ENCODE peak calls at places on chromosomes 5 and 9, in eight cellular contexts. Y is mesothelial cell of epicardium, N is neural crest cell, R is GM23338, Z is endothelial cell, J is endothelial cell of umbilical vein, G is RWPE1, C is ovary. F is an unnamed sample.

GRCh38 chr5:43627028-43627427 is 24.0 kb downstream of the NNT start:
- DNase-seq in Y (no peak), N (peak; percentile 9), R (peak; percentile 88), Z (peak; percentile 59), J (peak; percentile 48), G (peak; percentile 42), C (no peak), F (no peak)

GRCh38 chr9:5614985-5615384 is 13.9 kb upstream of the RIC1 start:
- DNase-seq in Y (no peak), N (no peak), R (peak; percentile 47), Z (no peak), J (no peak), G (no peak), C (no peak), F (no peak)

GRCh38 chr9:109447329-109448076 is 50.6 kb downstream of the PTPN3 start:
- DNase-seq in Y (no peak), N (no peak), R (no peak), Z (no peak), J (no peak), G (no peak), C (no peak), F (no peak)

GRCh38 chr9:135229701-135230385 is 142.4 kb downstream of the OLFM1 start:
- DNase-seq in Y (no peak), N (no peak), R (no peak), Z (no peak), J (no peak), G (no peak), C (no peak), F (no peak)

GRCh38 chr5:78760411-78761169 is 112.0 kb upstream of the LHFPL2 start:
- DNase-seq in Y (no peak), N (no peak), R (peak; percentile 46), Z (no peak), J (no peak), G (no peak), C (no peak), F (no peak)

GRCh38 chr5:107806271-107806670 is 135.5 kb upstream of the EFNA5 start:
- DNase-seq in Y (no peak), N (no peak), R (no peak), Z (no peak), J (no peak), G (no peak), C (no peak), F (no peak)

GRCh38 chr9:93267091-93267541 is 83.2 kb downstream of the WNK2 start:
- DNase-seq in Y (no peak), N (no peak), R (no peak), Z (no peak), J (no peak), G (no peak), C (no peak), F (peak; percentile 21)

GRCh38 chr5:149759563-149759962 is 29.5 kb downstream of the PPARGC1B start:
- DNase-seq in Y (no peak), N (no peak), R (no peak), Z (no peak), J (no peak), G (no peak), C (no peak), F (no peak)

GRCh38 chr5:62560786-62561185 is 17.8 kb upstream of the LRRC70 start:
- DNase-seq in Y (no peak), N (no peak), R (no peak), Z (no peak), J (no peak), G (no peak), C (no peak), F (no peak)

GRCh38 chr5:16596541-16596940 is 20.3 kb downstream of the RETREG1 start:
- DNase-seq in Y (no peak), N (no peak), R (no peak), Z (no peak), J (no peak), G (no peak), C (no peak), F (no peak)

GRCh38 chr5:137283801-137284200 is 215.3 kb downstream of the SPOCK1 start:
- DNase-seq in Y (no peak), N (no peak), R (no peak), Z (no peak), J (no peak), G (no peak), C (no peak), F (no peak)

GRCh38 chr5:135446615-135447014 is 533 bp downstream of the DCANP1 start:
- DNase-seq in Y (no peak), N (no peak), R (no peak), Z (no peak), J (no peak), G (no peak), C (no peak), F (no peak)

GRCh38 chr9:37618817-37619216 is 26.4 kb upstream of the TOMM5 start:
- DNase-seq in Y (no peak), N (no peak), R (no peak), Z (no peak), J (no peak), G (peak; percentile 31), C (no peak), F (no peak)

GRCh38 chr5:119578937-119579336 is 50.4 kb upstream of the FAM170A start:
- DNase-seq in Y (no peak), N (no peak), R (peak; percentile 92), Z (peak; percentile 38), J (peak; percentile 25), G (peak; percentile 51), C (no peak), F (no peak)

DNA sequence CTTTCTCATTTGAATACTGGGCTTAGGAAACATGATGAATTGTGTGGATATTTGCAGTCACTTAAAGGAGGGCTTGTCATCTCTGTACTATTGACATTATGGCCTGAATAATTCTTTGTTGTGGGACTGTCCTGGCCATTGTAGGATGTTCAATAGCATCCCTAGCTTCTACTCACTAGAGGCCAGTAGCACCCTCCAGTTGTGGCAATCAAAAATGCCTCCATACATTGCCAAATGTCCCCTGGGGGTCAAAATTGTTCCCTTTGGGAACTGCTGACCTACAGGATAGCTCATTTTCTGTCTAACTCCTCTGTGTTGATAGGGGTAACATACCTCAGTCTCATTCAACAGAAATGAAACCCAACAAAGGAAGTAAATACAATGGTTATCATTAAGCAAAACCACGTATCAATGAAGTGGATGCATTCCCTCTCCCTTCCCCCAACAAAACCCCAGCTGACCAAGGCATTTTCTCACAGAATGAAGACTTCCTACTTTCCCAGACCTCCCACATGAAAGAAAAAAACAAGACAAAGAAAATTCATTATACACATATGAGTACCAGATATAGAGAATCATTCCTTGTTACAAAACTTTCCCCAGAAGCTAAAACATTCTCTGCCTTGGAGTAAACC is 18.1 kb downstream of the FYB1 start:
- DNase-seq in Y (no peak), N (no peak), R (no peak), Z (no peak), J (no peak), G (no peak), C (no peak), F (no peak)
- TF ChIP-seq CTCF in Y (no peak), N (no peak), R (no peak), Z (no peak), J (no peak), G (no peak), C (no peak), F (no peak)

GRCh38 chr9:137236936-137237421 is 4.1 kb upstream of the TUBB4B start:
- DNase-seq in Y (no peak), N (no peak), R (no peak), Z (no peak), J (no peak), G (no peak), C (no peak), F (no peak)
- TF ChIP-seq CTCF in Y (no peak), N (no peak), R (no peak), Z (no peak), J (no peak), G (no peak), C (no peak), F (no peak)

GRCh38 chr5:33470544-33470943 is 29.8 kb downstream of the TARS1 start:
- DNase-seq in Y (no peak), N (no peak), R (no peak), Z (no peak), J (peak; percentile 28), G (no peak), C (no peak), F (peak; percentile 9)
- TF ChIP-seq CTCF in Y (no peak), N (peak; percentile 56), R (peak; percentile 21), Z (no peak), J (no peak), G (no peak), C (no peak), F (peak; percentile 52)

DNA sequence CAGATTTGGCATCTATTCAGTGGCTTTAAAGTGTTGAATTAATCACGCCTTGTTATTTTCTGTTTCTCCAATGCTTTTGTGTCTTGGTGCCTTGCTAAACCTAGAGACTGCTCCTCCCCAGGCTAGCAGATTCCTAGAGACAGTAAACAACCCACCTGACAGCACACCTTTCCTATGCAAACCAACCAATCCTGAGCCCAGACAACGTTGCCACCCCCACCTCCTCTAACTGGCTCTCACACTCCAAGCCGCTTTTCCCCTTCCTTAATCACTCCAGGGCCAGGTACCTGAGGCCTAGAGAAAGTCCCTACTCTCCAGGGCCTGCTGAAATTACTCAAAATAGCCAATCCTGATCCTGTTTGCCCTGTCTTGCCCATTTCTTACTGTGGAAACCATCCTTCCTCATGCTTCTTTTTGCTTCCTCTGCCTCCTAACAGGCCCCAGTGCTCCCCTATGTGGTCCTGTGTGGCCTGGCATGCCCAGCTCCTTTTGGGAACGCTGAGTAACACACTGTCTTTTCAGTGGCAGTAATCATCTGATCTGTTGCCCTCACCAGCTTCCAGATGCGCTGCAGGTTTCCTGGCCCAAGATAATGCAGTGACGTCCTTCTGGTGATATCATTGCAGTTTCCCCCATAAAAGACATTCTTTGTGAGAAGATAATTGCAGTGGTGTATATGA is 53.4 kb downstream of the GAS1 start:
- DNase-seq in Y (no peak), N (no peak), R (peak; percentile 73), Z (no peak), J (no peak), G (no peak), C (no peak), F (no peak)
- TF ChIP-seq CTCF in Y (no peak), N (no peak), R (peak; percentile 51), Z (no peak), J (no peak), G (no peak), C (no peak), F (no peak)